ENCODE peak calls at places on chromosomes 13 and 19, in six cellular contexts. E, A, Z, L, F and H are unnamed samples.

GRCh38 chr13:102198418-102199322 is 203.2 kb downstream of the FGF14 start:
- DNase-seq in E (peak), A (no peak), Z (no peak), L (no peak), F (no peak), H (no peak)

GRCh38 chr13:77325371-77325941 is 1.4 kb downstream of the MYCBP2 start:
- DNase-seq in E (no peak), A (no peak), Z (no peak), L (no peak), F (no peak), H (no peak)

GRCh38 chr13:90618133-90618532 is 729.4 kb upstream of the MIR17HG start:
- DNase-seq in E (no peak), A (no peak), Z (no peak), L (no peak), F (no peak), H (no peak)

GRCh38 chr19:56837492-56837891 is 3.0 kb downstream of the PEG3 start:
- DNase-seq in E (peak), A (peak), Z (no peak), L (no peak), F (peak), H (peak)

GRCh38 chr13:50693755-50694154 is 149.7 kb downstream of the DLEU7 start:
- DNase-seq in E (no peak), A (peak), Z (no peak), L (no peak), F (peak), H (no peak)

GRCh38 chr13:95588721-95589120 is 36.2 kb downstream of the CLDN10 start:
- DNase-seq in E (peak), A (no peak), Z (no peak), L (no peak), F (no peak), H (no peak)

GRCh38 chr19:50312967-50313811 is 16.0 kb downstream of the KCNC3 start:
- DNase-seq in E (no peak), A (no peak), Z (no peak), L (no peak), F (no peak), H (no peak)

GRCh38 chr13:106467406-106468122 is 67.9 kb downstream of the EFNB2 start:
- DNase-seq in E (no peak), A (no peak), Z (no peak), L (no peak), F (no peak), H (no peak)

GRCh38 chr13:75231235-75231634 is 250.7 kb downstream of the TBC1D4 start:
- DNase-seq in E (no peak), A (no peak), Z (no peak), L (no peak), F (no peak), H (no peak)

GRCh38 chr19:5718579-5719273 is 1.2 kb downstream of the LONP1 start:
- DNase-seq in E (peak), A (no peak), Z (peak), L (no peak), F (no peak), H (peak)

GRCh38 chr13:110444226-110444653 is 117.3 kb downstream of the RAB20 start:
- DNase-seq in E (peak), A (no peak), Z (no peak), L (no peak), F (no peak), H (no peak)

GRCh38 chr13:25776722-25777121 is 275.1 kb downstream of the SHISA2 start:
- DNase-seq in E (no peak), A (no peak), Z (no peak), L (no peak), F (no peak), H (no peak)

GRCh38 chr19:19445911-19446361 is 40.5 kb downstream of the GATAD2A start:
- DNase-seq in E (peak), A (no peak), Z (no peak), L (no peak), F (no peak), H (no peak)

GRCh38 chr19:16327501-16327900 is 2.9 kb downstream of the KLF2 start:
- DNase-seq in E (no peak), A (no peak), Z (no peak), L (no peak), F (no peak), H (no peak)